ENCODE peak calls at places on chromosomes 6 and 20, in four cellular contexts. V, M, D and C are unnamed samples.

GRCh38 chr20:53698321-53698978 is 104.8 kb upstream of the ZNF217 start:
- DNase-seq in V (no peak), M (no peak), D (no peak), C (no peak)

GRCh38 chr20:10432079-10432478 is 1.9 kb downstream of the MKKS start:
- DNase-seq in V (no peak), M (no peak), D (no peak), C (no peak)

GRCh38 chr6:42402184-42402583 is 49.5 kb downstream of the TRERF1 start:
- DNase-seq in V (no peak), M (peak), D (no peak), C (peak)

GRCh38 chr20:60964911-60965310 is 287.1 kb upstream of the CDH4 start:
- DNase-seq in V (no peak), M (no peak), D (no peak), C (no peak)

GRCh38 chr20:32828029-32828666 is 8.4 kb downstream of the MAPRE1 start:
- DNase-seq in V (no peak), M (no peak), D (no peak), C (no peak)

GRCh38 chr6:88367248-88367647 is 201.1 kb upstream of the CNR1 start:
- DNase-seq in V (no peak), M (no peak), D (no peak), C (no peak)

GRCh38 chr6:6495851-6496250 is 92.7 kb upstream of the LY86 start:
- DNase-seq in V (no peak), M (no peak), D (no peak), C (no peak)

GRCh38 chr20:47453167-47453782 is 48.4 kb upstream of the NCOA3 start:
- DNase-seq in V (no peak), M (peak), D (no peak), C (peak)

GRCh38 chr6:165662671-165663282 is at the start of gene PDE10A:
- DNase-seq in V (no peak), M (no peak), D (peak), C (no peak)

GRCh38 chr6:121592955-121593665 is 157.7 kb downstream of the GJA1 start:
- DNase-seq in V (no peak), M (no peak), D (no peak), C (no peak)

GRCh38 chr6:10526156-10526555 is 5.0 kb downstream of the GCNT2 start:
- DNase-seq in V (no peak), M (no peak), D (no peak), C (no peak)

DNA sequence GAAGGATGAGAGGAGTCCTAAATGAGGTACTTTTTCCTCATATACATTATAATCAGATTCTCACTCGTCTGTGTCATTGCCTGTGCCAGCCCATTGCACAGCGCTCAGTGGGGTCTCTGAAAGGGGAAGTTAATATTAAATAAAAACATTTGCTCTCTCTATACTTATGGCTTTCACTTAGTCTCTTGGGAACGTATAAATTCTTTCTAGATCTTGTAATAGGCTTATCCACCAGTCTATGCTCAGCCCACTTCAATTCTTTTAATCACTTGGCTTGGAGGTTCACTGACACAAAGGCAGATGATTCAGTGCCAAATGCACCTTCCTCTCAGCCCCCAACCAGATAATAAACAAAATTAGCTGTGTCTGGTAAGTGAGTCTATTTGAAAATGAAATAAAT is 164.3 kb upstream of the OGFRL1 start:
- DNase-seq in V (no peak), M (no peak), D (no peak), C (no peak)
- TF ChIP-seq EGR1 in V (no peak), M (no peak), D (no peak), C (no peak)

DNA sequence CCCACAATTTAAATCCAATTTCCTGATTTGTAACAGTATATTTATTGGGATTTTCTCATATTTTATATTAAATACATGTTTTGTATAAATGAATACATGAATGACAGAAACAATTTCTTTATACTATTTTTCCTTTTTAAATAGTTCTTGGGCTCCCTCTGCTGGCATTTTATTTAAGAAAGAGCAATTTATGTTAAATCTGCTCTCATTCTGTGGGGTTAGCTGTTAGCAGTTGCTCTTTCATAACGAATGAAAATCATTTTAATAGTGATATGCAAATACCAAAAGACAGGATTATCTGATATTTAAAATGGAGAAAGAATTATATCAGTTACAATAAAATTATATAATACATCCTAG is 118.3 kb downstream of the RALGAPA2 start:
- DNase-seq in V (peak), M (no peak), D (no peak), C (no peak)
- H3K4me2 ChIP-seq in V (no peak), M (no peak), D (no peak), C (no peak)

DNA sequence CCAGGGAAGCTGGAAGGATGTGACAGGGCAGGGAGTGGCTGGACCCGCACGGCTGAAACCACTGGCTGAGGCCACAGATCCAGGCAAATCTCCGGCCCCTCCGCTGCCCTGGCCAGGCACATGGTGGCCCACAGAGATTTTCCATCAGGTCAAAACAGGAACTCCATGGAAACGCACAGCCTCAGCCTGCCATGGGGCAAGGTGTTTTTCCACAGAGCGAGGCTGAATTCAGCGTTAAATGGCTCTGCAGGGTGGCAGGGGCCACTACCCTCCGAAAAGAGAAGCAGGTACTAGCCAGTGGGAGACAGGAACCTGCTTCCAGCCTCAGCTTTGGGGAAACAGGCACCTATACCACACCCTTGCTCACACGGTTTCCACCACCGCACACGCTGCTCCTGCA is 53.1 kb downstream of the PREX1 start:
- DNase-seq in V (no peak), M (no peak), D (no peak), C (no peak)
- TF ChIP-seq EGR1 in V (no peak), M (no peak), D (no peak), C (no peak)

GRCh38 chr6:72413884-72414283 is 208.0 kb upstream of the KCNQ5 start:
- DNase-seq in V (no peak), M (no peak), D (no peak), C (no peak)
- H3K4me2 ChIP-seq in V (no peak), M (no peak), D (no peak), C (no peak)

DNA sequence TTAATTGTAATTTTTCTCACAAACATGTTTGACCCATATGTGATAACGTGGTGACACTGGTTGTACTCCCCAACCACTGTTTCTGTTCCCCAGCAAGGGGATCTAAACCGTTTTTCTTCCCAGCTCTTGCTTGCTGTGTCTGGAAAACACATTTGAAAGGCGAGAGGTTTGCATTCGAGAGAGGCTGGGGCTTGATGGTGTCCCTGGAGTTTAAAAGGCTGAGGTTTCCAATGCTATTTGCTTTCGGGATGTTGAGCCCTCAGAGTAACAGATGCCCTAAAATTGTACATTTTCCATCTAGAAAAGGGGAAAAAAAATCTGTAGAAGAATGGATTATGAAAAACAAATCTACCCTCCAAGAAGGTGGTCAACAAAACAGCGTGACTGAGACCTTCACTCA is 35.4 kb downstream of the AKAP12 start:
- DNase-seq in V (no peak), M (no peak), D (no peak), C (no peak)
- TF ChIP-seq EGR1 in V (no peak), M (no peak), D (no peak), C (no peak)

DNA sequence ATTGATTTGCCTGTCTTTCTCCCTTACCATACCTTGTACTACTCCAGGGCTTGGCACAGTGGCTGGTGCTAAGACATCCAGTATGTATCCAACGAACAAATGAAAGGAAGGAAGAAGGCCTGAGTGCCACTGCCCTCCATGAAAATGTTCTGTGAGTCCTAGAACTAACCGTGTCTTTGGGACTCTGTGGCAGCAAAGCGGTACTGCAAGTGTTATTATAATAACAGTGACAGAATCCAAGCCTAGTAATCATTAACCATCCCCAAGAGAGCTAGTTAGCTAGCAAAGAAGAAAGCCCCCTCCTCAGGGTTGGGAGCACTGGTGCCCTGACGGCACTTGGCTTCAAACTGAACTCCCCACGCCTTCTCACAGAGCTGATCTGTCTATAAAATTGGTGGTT is 239.8 kb downstream of the PTPRT start:
- DNase-seq in V (no peak), M (no peak), D (no peak), C (no peak)
- H3K4me2 ChIP-seq in V (no peak), M (no peak), D (no peak), C (no peak)